ENCODE peak calls at places on chromosomes 5 and 9, in seven cellular contexts. X is GM13976, A is lower lobe of right lung, C is WTC11, U is pancreas, M is glutamatergic neuron, D is foreskin fibroblast. Z is an unnamed sample.

GRCh38 chr9:129058965-129059795 is 21.7 kb upstream of the DOLPP1 start:
- DNase-seq in X (no peak), U (no peak), A (no peak), M (no peak), D (peak), C (no peak), Z (no peak)

GRCh38 chr5:39968371-39968770 is 543.6 kb upstream of the DAB2 start:
- DNase-seq in A (no peak), D (no peak), C (no peak), M (no peak), U (no peak), X (no peak), Z (no peak)

GRCh38 chr9:33120620-33121019 is 44.1 kb upstream of the SMU1 start:
- DNase-seq in M (no peak), U (no peak), D (no peak), C (no peak), A (no peak), X (no peak), Z (no peak)

GRCh38 chr5:158992104-158992740 is 107.5 kb downstream of the EBF1 start:
- DNase-seq in C (no peak), U (no peak), M (no peak), A (no peak), X (no peak), D (peak), Z (no peak)

GRCh38 chr5:96110289-96110688 is 148.6 kb upstream of the ELL2 start:
- DNase-seq in X (no peak), A (no peak), M (no peak), C (no peak), U (no peak), D (no peak), Z (no peak)

GRCh38 chr9:110069326-110070248 is 138.4 kb downstream of the C9orf152 start:
- DNase-seq in C (no peak), M (no peak), U (peak), A (peak), D (peak), X (no peak), Z (no peak)

GRCh38 chr5:137706841-137707240 is 29.0 kb downstream of the KLHL3 start:
- DNase-seq in M (no peak), X (no peak), D (peak), C (no peak), A (no peak), U (no peak), Z (no peak)

GRCh38 chr5:135225856-135226560 is 173.0 kb downstream of the MACROH2A1 start:
- DNase-seq in C (no peak), X (no peak), U (no peak), M (peak), D (no peak), A (peak), Z (peak)

GRCh38 chr9:124216474-124217176 is 41.1 kb upstream of the NEK6 start:
- DNase-seq in C (no peak), U (no peak), D (no peak), X (peak), A (peak), M (no peak), Z (peak)

GRCh38 chr9:105063665-105064247 is 135.8 kb upstream of the ABCA1 start:
- DNase-seq in A (no peak), U (peak), D (peak), M (no peak), X (no peak), C (no peak), Z (no peak)

GRCh38 chr5:17090839-17091238 is 126.6 kb upstream of the BASP1 start:
- DNase-seq in U (no peak), M (no peak), A (no peak), D (no peak), C (no peak), X (no peak), Z (no peak)

GRCh38 chr9:15509931-15510788 is 610 bp downstream of the PSIP1 start:
- DNase-seq in D (no peak), M (peak), C (peak), X (peak), U (peak), A (peak), Z (no peak)

GRCh38 chr5:6632324-6632930 is 417 bp downstream of the NSUN2 start:
- DNase-seq in M (no peak), U (peak), D (no peak), C (no peak), A (no peak), X (no peak), Z (no peak)
- TF ChIP-seq CTCF in M (no peak), U (no peak), D (peak), C (no peak), A (no peak), X (no peak), Z (peak)

GRCh38 chr5:88092938-88093635 is 175.6 kb downstream of the TMEM161B start:
- DNase-seq in C (no peak), A (no peak), M (no peak), X (no peak), U (no peak), D (no peak), Z (no peak)

GRCh38 chr5:88093765-88094164 is 174.9 kb downstream of the TMEM161B start:
- DNase-seq in C (no peak), U (no peak), M (no peak), D (no peak), X (no peak), A (no peak), Z (no peak)

GRCh38 chr5:88085462-88085861 is 183.2 kb downstream of the TMEM161B start:
- DNase-seq in M (no peak), U (no peak), D (no peak), X (no peak), A (no peak), C (no peak), Z (no peak)

GRCh38 chr5:88092358-88092757 is 176.3 kb downstream of the TMEM161B start:
- DNase-seq in U (no peak), D (no peak), A (no peak), X (no peak), C (peak), M (no peak), Z (no peak)

DNA sequence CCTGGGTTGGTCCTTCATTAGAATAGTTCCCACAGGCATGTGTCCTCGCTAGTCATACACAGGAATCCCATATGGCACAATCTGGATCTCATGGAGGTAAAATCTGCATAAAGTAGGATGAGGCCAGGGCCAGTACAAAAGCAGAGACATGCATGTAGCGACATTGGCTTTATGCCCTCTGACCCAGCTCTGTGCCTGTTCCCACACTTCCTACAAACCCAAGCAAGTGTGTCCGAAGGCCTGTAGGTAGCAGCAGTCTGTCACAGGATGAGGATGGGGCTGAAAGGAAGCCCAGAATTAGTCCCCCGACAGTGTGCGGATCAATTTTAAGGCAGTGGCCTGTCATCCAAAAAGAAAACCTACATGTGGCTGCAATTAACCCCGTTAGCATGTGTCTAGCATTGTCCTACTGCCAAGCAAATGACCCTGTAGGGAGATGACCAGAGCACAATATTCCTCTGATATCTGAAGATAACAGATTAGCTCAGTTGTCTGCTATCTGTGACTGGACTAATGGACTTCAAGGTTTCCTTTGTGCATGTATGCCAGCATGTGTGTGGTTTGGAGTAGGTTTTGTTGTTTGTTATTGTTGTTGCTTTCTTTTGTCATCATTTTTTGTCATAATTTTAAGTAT is 178.8 kb downstream of the TMEM161B start:
- DNase-seq in C (no peak), X (no peak), M (peak), A (no peak), U (no peak), D (no peak), Z (no peak)
- TF ChIP-seq CTCF in C (no peak), X (no peak), M (no peak), A (no peak), U (no peak), D (no peak), Z (no peak)

DNA sequence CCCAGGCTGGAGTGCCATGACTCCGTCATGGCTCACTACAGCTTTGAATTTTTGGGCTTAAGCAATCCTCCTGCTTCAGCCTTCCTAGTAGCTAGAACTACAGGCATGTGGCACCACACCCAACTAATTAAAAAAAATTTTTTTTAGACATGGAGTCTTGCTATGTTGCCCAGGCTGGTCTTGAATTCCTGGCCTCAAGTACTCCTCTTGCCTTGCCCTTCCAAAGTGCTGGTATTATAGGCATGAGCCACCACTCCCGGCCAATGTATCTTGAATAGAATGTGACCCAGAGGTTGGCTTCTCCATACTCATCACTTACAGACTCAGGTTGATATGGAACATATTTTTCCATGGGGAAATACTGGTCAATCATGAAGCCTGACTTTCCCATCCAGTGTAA is 51.2 kb upstream of the JAK2 start:
- DNase-seq in D (no peak), M (no peak), C (no peak), X (no peak), A (no peak), U (no peak), Z (no peak)
- TF ChIP-seq CTCF in D (no peak), M (no peak), C (no peak), X (no peak), A (no peak), U (no peak), Z (no peak)

DNA sequence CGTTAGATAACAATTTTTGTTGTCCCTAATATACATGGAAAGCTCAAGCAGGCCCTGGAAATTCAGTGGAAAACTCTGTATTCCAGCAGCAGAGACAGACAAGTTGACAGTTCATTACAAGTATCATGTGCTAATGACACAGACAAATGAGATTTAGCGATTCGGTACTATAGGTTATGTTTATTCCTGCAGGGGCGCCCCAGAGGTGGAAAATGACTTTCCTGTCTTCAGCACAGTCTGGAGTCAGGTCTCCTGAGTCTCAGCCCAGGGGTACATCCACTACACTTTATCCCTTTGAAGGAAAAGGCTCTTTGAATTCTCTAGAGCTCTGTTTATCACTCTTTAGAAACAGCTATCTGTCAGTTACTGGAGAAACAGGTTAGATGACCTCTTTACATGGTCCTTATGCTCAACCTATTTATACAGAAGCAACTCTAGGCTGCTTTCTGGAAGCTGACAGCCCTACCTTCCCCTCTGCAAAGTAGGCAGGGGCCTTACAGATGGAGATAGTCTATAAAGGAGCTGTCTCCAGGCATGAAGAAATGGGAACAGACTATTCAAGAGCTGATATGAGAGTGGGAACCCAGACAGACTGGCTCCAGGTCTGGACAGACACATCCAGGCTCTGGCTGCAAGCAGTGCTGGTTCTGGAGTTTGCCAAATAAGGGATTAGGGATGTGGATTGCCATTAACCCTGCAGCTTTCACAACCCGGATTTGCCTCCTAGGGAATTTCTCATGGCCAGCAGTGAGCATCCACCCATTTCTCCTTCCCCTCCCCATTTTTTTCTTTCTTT is 7.2 kb upstream of the SLC31A2 start:
- DNase-seq in D (no peak), U (no peak), A (no peak), M (no peak), X (no peak), C (no peak), Z (no peak)
- TF ChIP-seq CTCF in D (no peak), U (no peak), A (no peak), M (no peak), X (no peak), C (no peak), Z (no peak)

GRCh38 chr9:69672828-69673640 is 863 bp upstream of the APBA1 start:
- DNase-seq in U (peak), D (peak), C (peak), A (peak), X (peak), M (peak), Z (peak)
- TF ChIP-seq CTCF in U (peak), D (peak), C (peak), A (peak), X (peak), M (peak), Z (peak)

DNA sequence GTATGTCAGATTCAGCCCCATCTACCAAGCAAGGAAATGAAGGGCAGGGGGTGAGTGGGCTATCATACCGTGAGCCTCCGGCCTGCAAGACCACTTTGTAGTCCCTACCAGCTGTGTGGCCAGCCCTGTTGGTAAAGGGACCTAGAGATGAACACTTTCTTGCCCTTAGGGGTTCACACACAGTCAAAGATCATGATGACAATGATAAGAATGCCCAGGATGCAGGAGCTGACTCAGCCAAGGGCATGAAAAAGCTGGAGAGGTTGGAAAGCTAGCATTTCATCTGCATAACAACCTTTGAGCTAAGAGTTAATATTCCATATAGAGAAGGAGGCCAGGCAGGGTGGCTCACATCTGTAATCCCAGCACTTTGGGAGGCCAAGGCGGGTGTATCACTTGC is 19.2 kb upstream of the FGFR4 start:
- DNase-seq in U (no peak), C (no peak), A (no peak), D (peak), X (no peak), M (no peak), Z (no peak)
- TF ChIP-seq CTCF in U (no peak), C (no peak), A (no peak), D (no peak), X (no peak), M (no peak), Z (no peak)

DNA sequence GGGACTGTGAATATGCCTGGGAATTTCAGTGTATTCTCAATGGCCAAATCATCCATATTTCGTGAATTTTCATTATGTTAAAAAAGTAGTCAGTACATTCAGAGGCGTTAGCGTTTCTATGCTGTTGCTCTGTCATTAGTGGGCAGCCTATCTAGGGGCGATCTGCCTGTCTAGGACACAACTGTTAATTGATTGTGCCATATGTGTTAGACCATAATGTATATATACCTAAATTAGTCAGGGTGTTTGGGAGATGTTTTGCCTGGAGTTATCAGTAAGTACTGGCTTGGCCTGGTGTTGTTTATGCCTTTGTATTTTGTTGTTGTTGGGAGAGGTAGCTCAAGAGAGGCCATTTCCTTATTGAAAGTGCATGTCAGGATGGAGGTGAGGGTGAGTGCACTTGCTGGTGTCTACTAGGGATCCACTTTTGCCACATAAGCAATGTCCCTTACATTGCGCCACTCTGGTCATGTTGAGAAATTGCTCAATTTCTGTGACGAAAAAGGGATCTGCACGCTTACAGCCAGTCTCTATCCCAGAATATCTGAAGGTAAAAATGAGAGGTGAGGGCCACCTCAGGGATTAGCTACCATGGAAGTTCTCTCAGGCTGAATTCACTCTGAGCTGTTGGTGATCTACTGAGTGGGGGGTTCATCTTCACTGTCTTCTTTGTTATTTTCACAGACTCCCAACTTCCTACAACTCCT is 123.3 kb downstream of the ST8SIA4 start:
- DNase-seq in U (no peak), A (no peak), M (no peak), C (no peak), D (no peak), X (no peak), Z (no peak)
- TF ChIP-seq CTCF in U (no peak), A (no peak), M (no peak), C (no peak), D (no peak), X (no peak), Z (no peak)

DNA sequence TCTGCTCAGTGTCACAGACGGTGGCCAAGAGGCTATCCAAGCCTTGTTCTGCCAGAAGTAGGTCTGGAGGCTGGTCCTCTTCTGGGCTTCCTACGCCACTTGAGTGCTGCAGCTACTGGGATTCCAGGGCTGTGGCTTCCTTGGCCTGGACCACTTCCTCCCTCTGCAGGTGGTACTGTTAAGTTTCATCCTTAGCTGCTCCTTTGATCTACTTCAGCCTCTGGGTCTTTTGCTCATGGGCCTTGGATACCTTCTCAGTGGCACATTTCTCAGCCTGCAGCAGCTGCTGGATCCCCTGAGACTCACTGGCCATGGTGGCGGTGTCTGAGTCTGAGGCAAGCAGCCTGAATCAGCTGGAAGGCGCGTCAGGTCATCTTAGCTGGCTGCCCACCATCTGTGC is 10.3 kb downstream of the CNOT8 start:
- DNase-seq in U (no peak), C (peak), D (no peak), A (no peak), M (peak), X (no peak), Z (no peak)
- TF ChIP-seq CTCF in U (no peak), C (no peak), D (peak), A (no peak), M (no peak), X (no peak), Z (peak)

GRCh38 chr5:25119654-25120053 is 474.9 kb upstream of the CDH10 start:
- DNase-seq in M (no peak), D (no peak), X (peak), A (no peak), U (no peak), C (no peak), Z (no peak)
- TF ChIP-seq CTCF in M (peak), D (no peak), X (no peak), A (peak), U (no peak), C (peak), Z (peak)

GRCh38 chr9:1707291-1707690 is 307.9 kb upstream of the SMARCA2 start:
- DNase-seq in X (no peak), D (no peak), M (no peak), U (no peak), C (no peak), A (no peak), Z (no peak)

GRCh38 chr9:1712861-1713260 is 302.3 kb upstream of the SMARCA2 start:
- DNase-seq in X (no peak), M (no peak), A (no peak), D (no peak), C (no peak), U (no peak), Z (no peak)

GRCh38 chr9:1708215-1708614 is 306.9 kb upstream of the SMARCA2 start:
- DNase-seq in D (no peak), X (no peak), A (no peak), M (no peak), C (no peak), U (no peak), Z (no peak)

GRCh38 chr9:1709347-1709746 is 305.8 kb upstream of the SMARCA2 start:
- DNase-seq in D (no peak), X (peak), M (no peak), A (no peak), U (no peak), C (no peak), Z (no peak)
- TF ChIP-seq CTCF in D (no peak), X (no peak), M (no peak), A (peak), U (no peak), C (no peak), Z (no peak)